ENCODE peak calls at places on chromosomes 6 and 20, in ten cellular contexts. U, N, R, K, G, D, P, V, Y and L are unnamed samples.

GRCh38 chr6:100833972-100834574 is 47.1 kb downstream of the ASCC3 start:
- DNase-seq in U (no peak), N (no peak), R (no peak), K (no peak), G (no peak), D (no peak), P (no peak), V (no peak), Y (no peak), L (no peak)

GRCh38 chr6:105578308-105578707 is 175.4 kb upstream of the PREP start:
- DNase-seq in U (no peak), N (no peak), R (no peak), K (no peak), G (no peak), D (no peak), P (no peak), V (no peak), Y (no peak), L (no peak)

GRCh38 chr6:19477563-19477962 is 359.6 kb upstream of the ID4 start:
- DNase-seq in U (no peak), N (no peak), R (no peak), K (no peak), G (no peak), D (no peak), P (no peak), V (no peak), Y (no peak), L (no peak)

GRCh38 chr6:144683216-144684070 is 398.3 kb downstream of the UTRN start:
- DNase-seq in U (no peak), N (no peak), R (no peak), K (no peak), G (no peak), D (no peak), P (no peak), V (no peak), Y (no peak), L (no peak)

GRCh38 chr6:154569136-154569862 is 58.8 kb upstream of the CNKSR3 start:
- DNase-seq in U (no peak), N (no peak), R (no peak), K (no peak), G (no peak), D (no peak), P (no peak), V (no peak), Y (no peak), L (no peak)

GRCh38 chr6:42907336-42907735 is 8.5 kb upstream of the PTCRA start:
- DNase-seq in U (no peak), N (no peak), R (peak), K (no peak), G (peak), D (no peak), P (no peak), V (no peak), Y (no peak), L (no peak)

GRCh38 chr20:57680131-57680716 is 29.6 kb downstream of the PMEPA1 start:
- DNase-seq in U (peak), N (peak), R (no peak), K (peak), G (no peak), D (no peak), P (no peak), V (no peak), Y (no peak), L (no peak)

GRCh38 chr6:101826678-101827077 is 433.2 kb downstream of the GRIK2 start:
- DNase-seq in U (no peak), N (no peak), R (no peak), K (no peak), G (no peak), D (no peak), P (no peak), V (no peak), Y (no peak), L (no peak)

GRCh38 chr20:2330090-2330695 is 34.4 kb downstream of the TGM3 start:
- DNase-seq in U (no peak), N (no peak), R (no peak), K (no peak), G (no peak), D (no peak), P (no peak), V (no peak), Y (no peak), L (no peak)

GRCh38 chr20:23782366-23782983 is 31.7 kb upstream of the CST1 start:
- DNase-seq in U (no peak), N (peak), R (no peak), K (peak), G (no peak), D (no peak), P (no peak), V (peak), Y (no peak), L (no peak)

GRCh38 chr6:84762941-84763396 is 1.4 kb downstream of the TBX18 start:
- DNase-seq in U (no peak), N (no peak), R (peak), K (no peak), G (peak), D (no peak), P (no peak), V (peak), Y (no peak), L (no peak)

GRCh38 chr20:44904377-44904776 is 5.5 kb upstream of the PABPC1L start:
- DNase-seq in U (no peak), N (no peak), R (no peak), K (no peak), G (no peak), D (no peak), P (no peak), V (no peak), Y (no peak), L (no peak)

GRCh38 chr6:118581489-118581959 is 33.4 kb downstream of the PLN start:
- DNase-seq in U (no peak), N (no peak), R (no peak), K (no peak), G (no peak), D (no peak), P (no peak), V (no peak), Y (no peak), L (peak)

GRCh38 chr6:157461000-157461915 is 80.3 kb downstream of the ZDHHC14 start:
- DNase-seq in U (peak), N (peak), R (no peak), K (no peak), G (no peak), D (no peak), P (no peak), V (peak), Y (peak), L (no peak)

GRCh38 chr6:72669324-72669723 is 47.5 kb downstream of the KCNQ5 start:
- DNase-seq in U (no peak), N (no peak), R (no peak), K (no peak), G (no peak), D (peak), P (no peak), V (no peak), Y (no peak), L (no peak)

GRCh38 chr20:37686762-37687477 is 6.9 kb upstream of the CTNNBL1 start:
- DNase-seq in U (no peak), N (no peak), R (no peak), K (no peak), G (no peak), D (no peak), P (no peak), V (no peak), Y (no peak), L (no peak)

DNA sequence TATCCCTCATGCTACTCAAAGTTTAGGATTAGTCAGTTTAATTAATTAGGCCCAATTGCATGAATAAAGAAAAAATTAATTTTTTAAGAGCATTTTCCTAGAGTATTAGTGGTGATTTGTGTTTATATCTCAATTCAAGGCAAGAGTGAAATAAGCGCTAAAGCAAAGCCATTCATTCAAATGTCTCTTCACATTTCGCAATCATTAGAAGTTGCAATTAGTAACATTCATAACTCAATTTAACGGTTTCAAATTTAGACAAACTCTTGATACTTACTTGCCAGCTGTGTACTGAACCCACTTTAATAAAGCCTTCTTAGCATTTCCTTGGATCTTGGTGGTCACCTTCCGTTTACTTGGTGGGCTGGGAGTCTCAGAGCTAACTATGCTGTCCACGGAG is 127.2 kb downstream of the SYNE1 start:
- DNase-seq in U (no peak), N (no peak), R (no peak), K (no peak), G (no peak), D (no peak), P (no peak), V (no peak), Y (no peak), L (no peak)
- TF ChIP-seq CTCF in U (no peak), N (no peak), R (no peak), K (no peak), G (no peak), D (no peak), P (no peak), V (no peak), Y (no peak), L (no peak)

DNA sequence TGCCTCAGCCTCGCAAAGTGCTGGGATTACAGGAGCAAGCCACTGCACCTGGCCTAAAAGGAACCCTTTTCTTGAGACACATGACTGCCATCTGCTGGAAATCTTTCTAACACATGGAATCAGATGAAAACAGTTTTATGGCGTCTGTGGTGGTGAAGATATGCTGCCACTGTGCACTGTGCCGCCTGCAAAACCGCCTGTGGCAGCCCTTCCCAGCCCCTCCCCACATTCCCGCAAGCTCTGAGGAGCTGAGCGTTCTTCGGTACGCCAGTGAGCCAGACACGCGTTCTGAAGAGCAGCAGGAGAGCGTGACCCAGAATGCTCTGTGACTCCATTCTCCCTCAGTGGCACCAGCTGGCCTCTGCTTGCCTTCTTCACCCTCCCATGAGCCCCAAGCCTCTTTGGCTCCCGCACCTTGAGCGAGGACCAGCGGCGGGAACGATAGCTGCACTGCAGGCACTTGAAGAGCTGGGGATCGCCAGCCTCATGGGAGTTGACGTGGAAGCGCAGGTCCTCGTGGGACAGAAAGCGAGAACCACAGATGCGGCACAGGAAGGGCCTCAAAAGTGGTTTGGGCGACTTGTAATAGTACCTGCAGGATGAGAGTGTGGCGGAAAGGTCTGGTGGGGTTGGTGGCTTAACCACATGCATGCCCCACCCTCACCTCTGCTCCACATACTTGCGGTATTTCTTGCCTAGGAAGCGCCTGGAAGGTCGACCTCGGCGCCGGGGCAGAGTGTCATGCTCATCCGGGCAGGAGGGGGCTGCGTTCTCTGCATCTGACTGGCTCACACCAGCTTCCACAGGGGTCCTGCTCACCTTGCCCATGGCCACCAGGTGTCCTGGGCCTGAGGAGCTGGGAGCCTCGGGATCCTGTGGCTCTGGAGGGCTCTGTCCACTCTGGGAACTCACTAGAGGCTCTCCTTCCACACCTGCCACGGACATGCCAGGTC is 8.7 kb downstream of the ZNF335 start:
- DNase-seq in U (no peak), N (peak), R (no peak), K (peak), G (no peak), D (no peak), P (no peak), V (peak), Y (no peak), L (peak)
- TF ChIP-seq CTCF in U (peak), N (peak), R (peak), K (peak), G (no peak), D (peak), P (peak), V (peak), Y (peak), L (peak)

DNA sequence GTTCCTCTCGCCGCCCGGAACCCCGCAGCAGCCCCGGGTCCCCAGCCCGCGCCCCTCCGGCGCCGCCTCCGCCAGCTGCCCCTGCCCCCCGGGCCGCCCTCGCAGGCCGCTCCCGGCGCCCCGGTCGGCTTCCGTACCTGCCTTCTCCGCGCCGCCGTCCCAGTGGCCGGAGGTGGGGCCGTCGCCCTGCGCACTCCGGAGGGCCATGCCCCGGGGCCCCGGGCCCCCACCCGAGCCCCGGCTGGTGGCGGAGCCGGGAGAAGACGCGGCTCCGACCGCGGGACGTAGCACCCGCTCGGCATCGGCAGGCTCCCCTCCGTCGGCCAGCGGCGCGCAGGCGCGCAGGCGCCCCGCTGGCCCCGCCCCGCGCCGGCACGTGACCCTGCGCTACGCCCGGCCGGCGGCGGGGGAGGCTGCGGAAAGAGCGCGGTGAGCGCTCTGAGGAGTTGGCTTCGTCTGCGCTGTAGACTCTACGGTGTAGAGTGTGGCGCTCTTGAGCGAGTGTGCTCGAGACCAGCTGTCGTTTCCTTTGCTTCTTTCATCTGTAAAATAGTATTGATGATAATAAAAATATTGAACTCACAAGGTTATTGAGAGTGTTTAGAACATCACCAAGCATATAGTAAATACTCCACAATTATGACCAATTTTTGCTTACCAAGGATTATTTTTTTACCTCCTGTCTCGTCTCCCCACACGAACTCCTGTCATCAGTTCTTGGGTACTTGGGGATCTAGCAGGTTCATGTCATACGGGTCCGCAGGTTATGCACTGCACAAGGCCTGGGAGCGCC is at the start of gene TBC1D20:
- DNase-seq in U (peak), N (peak), R (peak), K (peak), G (peak), D (peak), P (no peak), V (peak), Y (peak), L (peak)
- TF ChIP-seq CTCF in U (peak), N (no peak), R (no peak), K (peak), G (no peak), D (no peak), P (peak), V (peak), Y (peak), L (no peak)

DNA sequence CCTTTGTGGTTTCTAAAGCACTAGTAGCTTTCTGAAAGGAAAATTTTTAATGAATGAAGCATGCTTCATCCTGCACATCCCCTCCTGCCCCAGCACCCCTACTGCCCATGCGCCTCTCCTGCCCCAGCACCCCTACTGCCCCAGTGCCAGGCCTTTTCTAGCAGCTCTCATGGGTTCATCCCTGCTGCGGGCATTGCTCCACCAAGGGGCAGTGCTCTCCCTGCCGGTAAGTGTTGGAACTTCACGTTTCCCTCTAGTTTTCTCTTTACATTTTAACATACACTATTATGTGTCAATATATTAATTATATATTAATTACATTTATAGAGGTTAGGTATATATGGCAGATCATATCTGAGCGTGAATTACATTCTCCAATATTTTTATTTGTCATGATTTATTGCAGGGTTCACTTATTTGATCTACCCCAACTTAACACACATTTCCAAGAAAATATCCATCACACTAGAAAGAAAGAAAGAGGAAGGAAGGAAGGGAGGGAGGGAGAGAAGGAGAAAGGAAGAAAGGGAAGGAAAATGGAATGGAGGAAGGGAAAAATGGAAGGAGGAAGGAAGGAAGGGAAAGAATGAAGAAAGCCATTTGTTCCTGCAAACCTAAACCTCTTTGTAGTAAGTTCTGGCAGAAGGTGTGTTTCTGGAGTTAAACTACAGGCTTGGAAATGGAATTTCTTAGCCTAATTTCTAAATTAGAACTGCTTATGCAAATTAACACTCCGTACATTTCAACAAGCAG is 46.8 kb downstream of the CEP43 start:
- DNase-seq in U (no peak), N (no peak), R (no peak), K (peak), G (no peak), D (no peak), P (no peak), V (no peak), Y (no peak), L (no peak)
- TF ChIP-seq CTCF in U (no peak), N (no peak), R (no peak), K (peak), G (no peak), D (no peak), P (no peak), V (no peak), Y (peak), L (peak)

DNA sequence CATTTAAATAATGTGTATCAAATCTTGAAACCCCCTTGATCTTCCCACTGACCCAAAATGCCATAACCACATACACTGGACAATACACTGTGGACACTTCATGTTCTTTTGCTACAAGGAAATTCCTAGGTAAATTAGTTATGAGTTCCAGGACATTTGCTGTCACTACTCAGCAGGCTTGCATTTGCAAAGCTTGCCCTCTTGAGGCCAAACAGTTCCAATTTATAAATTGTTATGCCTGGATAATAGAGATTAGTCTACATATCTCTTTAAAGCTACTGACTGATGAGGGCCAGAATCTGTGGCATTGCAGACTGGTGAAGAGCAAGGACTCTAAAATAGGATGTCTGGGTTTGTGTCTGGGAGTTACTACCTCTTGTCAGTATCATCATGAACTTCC is 17.4 kb upstream of the RAB32 start:
- DNase-seq in U (no peak), N (no peak), R (no peak), K (no peak), G (no peak), D (no peak), P (no peak), V (no peak), Y (no peak), L (no peak)
- TF ChIP-seq CTCF in U (no peak), N (no peak), R (peak), K (no peak), G (no peak), D (no peak), P (no peak), V (peak), Y (peak), L (no peak)

GRCh38 chr6:98942263-98942803 is 5.4 kb downstream of the FBXL4 start:
- DNase-seq in U (no peak), N (no peak), R (no peak), K (no peak), G (no peak), D (no peak), P (no peak), V (no peak), Y (no peak), L (no peak)
- TF ChIP-seq CTCF in U (no peak), N (peak), R (no peak), K (peak), G (no peak), D (no peak), P (no peak), V (peak), Y (peak), L (peak)

GRCh38 chr6:26043389-26044139 is 43.7 kb upstream of the HFE start:
- DNase-seq in U (peak), N (peak), R (peak), K (peak), G (peak), D (peak), P (no peak), V (no peak), Y (peak), L (peak)

GRCh38 chr6:26048590-26048989 is 38.6 kb upstream of the HFE start:
- DNase-seq in U (no peak), N (no peak), R (no peak), K (no peak), G (no peak), D (no peak), P (no peak), V (no peak), Y (no peak), L (no peak)

GRCh38 chr6:26045939-26046368 is 41.3 kb upstream of the HFE start:
- DNase-seq in U (no peak), N (peak), R (no peak), K (peak), G (no peak), D (no peak), P (no peak), V (no peak), Y (no peak), L (no peak)

GRCh38 chr6:26044140-26045045 is 42.8 kb upstream of the HFE start:
- DNase-seq in U (peak), N (peak), R (peak), K (peak), G (peak), D (peak), P (no peak), V (no peak), Y (no peak), L (no peak)

GRCh38 chr6:26045046-26045938 is 41.9 kb upstream of the HFE start:
- DNase-seq in U (peak), N (peak), R (peak), K (peak), G (peak), D (peak), P (peak), V (no peak), Y (peak), L (peak)
- TF ChIP-seq CTCF in U (no peak), N (peak), R (no peak), K (peak), G (no peak), D (no peak), P (no peak), V (no peak), Y (peak), L (no peak)

DNA sequence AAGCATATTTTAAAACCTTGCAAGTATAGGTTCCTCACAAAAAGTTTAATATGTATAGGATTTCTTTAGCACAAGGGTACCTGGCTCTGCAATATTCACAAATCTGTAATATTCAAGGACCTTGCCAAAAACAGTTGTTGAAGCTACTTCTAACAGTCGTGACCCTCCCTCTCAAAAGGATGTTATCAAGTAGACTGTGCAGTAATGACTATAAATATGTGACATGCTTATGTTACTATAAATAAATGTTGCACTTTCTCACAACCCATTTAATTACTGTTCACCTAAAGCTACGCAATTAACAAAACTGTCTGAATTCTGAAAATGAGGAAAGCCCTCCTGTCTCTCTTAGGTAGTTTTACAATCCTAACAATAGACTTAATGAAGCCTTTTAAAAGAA is 41.8 kb downstream of the FYN start:
- DNase-seq in U (no peak), N (no peak), R (no peak), K (no peak), G (no peak), D (no peak), P (no peak), V (no peak), Y (no peak), L (no peak)
- TF ChIP-seq CTCF in U (no peak), N (no peak), R (no peak), K (no peak), G (no peak), D (no peak), P (no peak), V (no peak), Y (no peak), L (no peak)